ENCODE peak calls at places on chromosome 7, in six cellular contexts. R is D721Med, Q is colonic mucosa, W is AG04450, E is WTC11, I is HFF-Myc. Y is an unnamed sample.

GRCh38 chr7:105776068-105776790 is 100.2 kb downstream of the ATXN7L1 start:
- DNase-seq in Q (peak), I (peak), E (peak), R (no peak), W (peak), Y (peak)

GRCh38 chr7:127713758-127714157 is 61.8 kb downstream of the SND1 start:
- DNase-seq in W (no peak), I (no peak), R (no peak), E (no peak), Q (no peak), Y (no peak)

GRCh38 chr7:124818807-124819206 is 53.2 kb upstream of the GPR37 start:
- DNase-seq in Q (no peak), W (no peak), I (no peak), E (no peak), R (no peak), Y (no peak)

GRCh38 chr7:24786941-24787340 is 29.7 kb upstream of the GSDME start:
- DNase-seq in E (no peak), R (no peak), I (peak), W (peak), Q (no peak), Y (peak)

GRCh38 chr7:38257350-38257677 is 16.1 kb downstream of the TARP start:
- DNase-seq in W (no peak), I (no peak), E (no peak), Q (no peak), R (no peak), Y (no peak)

GRCh38 chr7:47327698-47328391 is 254.1 kb downstream of the TNS3 start:
- DNase-seq in R (no peak), Q (peak), W (peak), I (peak), E (peak), Y (peak)

GRCh38 chr7:156064921-156065386 is 252.7 kb upstream of the SHH start:
- DNase-seq in R (no peak), W (no peak), E (no peak), Q (no peak), I (no peak), Y (no peak)

GRCh38 chr7:104862719-104863118 is 151.3 kb upstream of the KMT2E start:
- DNase-seq in Q (no peak), E (peak), R (no peak), W (no peak), I (no peak), Y (no peak)

GRCh38 chr7:125529237-125529636 is 599.6 kb upstream of the POT1 start:
- DNase-seq in R (no peak), E (no peak), I (no peak), Q (no peak), W (no peak), Y (no peak)

GRCh38 chr7:20785211-20786048 is 1.3 kb downstream of the SP8 start:
- DNase-seq in Q (no peak), R (no peak), E (peak), I (no peak), W (no peak), Y (no peak)

GRCh38 chr7:116236020-116236630 is 25.8 kb downstream of the TES start:
- DNase-seq in E (peak), W (no peak), I (no peak), R (no peak), Q (peak), Y (no peak)

GRCh38 chr7:25026156-25026555 is 46.2 kb upstream of the OSBPL3 start:
- DNase-seq in I (no peak), E (peak), R (no peak), Q (no peak), W (no peak), Y (no peak)

GRCh38 chr7:7274782-7275181 is 92.4 kb downstream of the C1GALT1 start:
- DNase-seq in R (no peak), Q (no peak), E (no peak), I (no peak), W (no peak), Y (no peak)

GRCh38 chr7:25391295-25391861 is 163.1 kb upstream of the NPVF start:
- DNase-seq in W (no peak), Q (no peak), R (no peak), I (no peak), E (no peak), Y (no peak)

GRCh38 chr7:90931996-90932912 is 332.0 kb upstream of the FZD1 start:
- DNase-seq in I (no peak), R (peak), W (no peak), E (no peak), Q (no peak), Y (no peak)

GRCh38 chr7:132049462-132050304 is 493.3 kb upstream of the PODXL start:
- DNase-seq in R (no peak), E (peak), I (no peak), Q (peak), W (no peak), Y (no peak)
- TF ChIP-seq CTCF in R (peak), E (peak), I (peak), Q (peak), W (peak), Y (peak)

DNA sequence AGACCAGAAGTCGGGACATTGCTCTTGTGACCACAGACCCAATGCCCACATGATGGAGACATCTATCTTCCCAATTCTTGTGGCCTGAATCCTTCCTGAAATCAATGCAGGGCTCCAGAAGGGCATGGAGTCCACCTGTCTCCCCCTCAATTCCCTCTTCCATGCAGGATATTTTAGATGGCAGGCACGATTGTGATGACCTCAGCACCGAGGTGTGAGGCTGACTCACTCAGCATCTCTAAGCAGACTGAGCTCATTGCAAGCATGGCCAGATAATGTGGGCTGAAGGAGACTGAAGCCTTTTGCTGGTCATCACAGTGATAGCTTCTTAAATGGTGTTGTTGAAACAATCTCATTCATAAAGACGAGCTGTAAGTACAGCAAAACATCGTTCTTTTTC is 374.9 kb upstream of the PODXL start:
- DNase-seq in R (no peak), I (no peak), Q (no peak), E (no peak), W (no peak), Y (no peak)
- TF ChIP-seq CTCF in R (no peak), I (no peak), Q (no peak), E (no peak), W (no peak), Y (no peak)

GRCh38 chr7:101172005-101172853 is 6.9 kb upstream of the VGF start:
- DNase-seq in W (no peak), Q (no peak), I (no peak), E (peak), R (no peak), Y (no peak)
- TF ChIP-seq CTCF in W (no peak), Q (no peak), I (no peak), E (no peak), R (no peak), Y (no peak)

GRCh38 chr7:140308060-140308459 is 90.3 kb downstream of the SLC37A3 start:
- DNase-seq in Q (no peak), W (no peak), R (no peak), E (no peak), I (no peak), Y (no peak)

GRCh38 chr7:140300263-140301131 is 97.8 kb downstream of the SLC37A3 start:
- DNase-seq in W (no peak), R (no peak), I (no peak), Q (no peak), E (no peak), Y (no peak)

GRCh38 chr7:140304071-140304799 is 94.1 kb downstream of the SLC37A3 start:
- DNase-seq in Q (no peak), E (no peak), W (no peak), I (peak), R (no peak), Y (no peak)
- TF ChIP-seq CTCF in Q (peak), E (no peak), W (peak), I (peak), R (no peak), Y (peak)

DNA sequence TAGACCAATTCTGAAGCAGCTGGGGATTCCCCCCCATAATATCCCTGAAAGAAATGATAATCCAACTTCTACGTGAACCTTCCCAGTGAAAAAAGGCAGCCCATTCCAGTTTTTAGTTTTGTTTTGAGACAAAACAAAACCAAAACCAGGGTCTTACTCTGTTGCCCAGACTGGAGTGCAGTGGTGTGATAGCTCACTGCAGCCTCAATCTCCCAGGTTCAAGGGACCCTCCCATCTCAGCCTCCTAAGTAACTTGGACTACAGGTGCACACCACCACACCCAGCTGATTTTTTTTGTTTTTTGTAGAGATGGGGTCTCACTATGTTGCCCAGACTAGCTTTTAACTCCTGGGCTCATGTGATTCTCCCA is 12.5 kb upstream of the ARPC1A start:
- DNase-seq in W (no peak), I (no peak), E (no peak), Q (no peak), R (no peak), Y (no peak)
- TF ChIP-seq CTCF in W (no peak), I (no peak), E (peak), Q (peak), R (no peak), Y (no peak)

GRCh38 chr7:148264933-148265557 is 325.5 kb upstream of the C7orf33 start:
- DNase-seq in W (no peak), R (peak), I (no peak), E (peak), Q (no peak), Y (no peak)
- TF ChIP-seq CTCF in W (peak), R (peak), I (peak), E (peak), Q (peak), Y (peak)

GRCh38 chr7:21981524-21981923 is 35.8 kb upstream of the CDCA7L start:
- DNase-seq in E (no peak), I (no peak), W (no peak), Q (no peak), R (no peak), Y (no peak)
- TF ChIP-seq CTCF in E (no peak), I (no peak), W (no peak), Q (no peak), R (no peak), Y (no peak)

DNA sequence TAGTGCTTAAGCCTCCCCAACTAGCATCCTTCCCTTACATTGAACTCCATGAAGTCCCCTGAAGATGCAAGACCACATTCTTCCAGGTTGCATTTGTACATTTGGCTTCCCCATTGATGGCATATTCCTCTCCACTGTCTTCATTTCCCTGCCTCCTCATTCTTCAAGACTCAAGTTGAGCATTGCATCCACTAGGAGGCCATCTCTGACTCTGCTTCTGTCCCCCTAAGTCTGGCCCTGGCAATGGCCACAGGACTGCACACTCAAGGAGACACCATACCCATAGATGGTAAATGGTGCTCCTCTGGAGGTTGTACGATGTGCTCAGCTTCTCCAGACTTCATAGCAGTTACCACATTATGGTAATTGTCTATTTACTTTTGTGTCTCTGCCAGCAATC is 112.5 kb downstream of the PTPRZ1 start:
- DNase-seq in R (no peak), W (no peak), E (no peak), I (no peak), Q (no peak), Y (no peak)
- TF ChIP-seq CTCF in R (no peak), W (no peak), E (no peak), I (peak), Q (no peak), Y (no peak)